ENCODE peak calls at places on chromosomes 2 and 18, in eight cellular contexts. O is SJSA1; E is stimulated activated naive B cell treated with anti-CD40 and anti-IgM and Interleukin-4, amounts not matched to agents 10 μg/mL and 1 μg/mL and 100 μg/mL, for 72 hours; M is HFFc6; B is ascending aorta; R is KBM-7; C is CD8-positive, alpha-beta memory T cell; D is NCI-H2107. S is an unnamed sample.

GRCh38 chr2:25586726-25587144 is 86.6 kb downstream of the DTNB start:
- DNase-seq in O (no peak), E (no peak), M (peak), B (no peak), R (no peak), C (no peak), D (no peak), S (no peak)

GRCh38 chr2:157838442-157839161 is 37.5 kb downstream of the ACVR1 start:
- DNase-seq in O (peak), E (peak), M (peak), B (no peak), R (peak), C (no peak), D (no peak), S (peak)

GRCh38 chr2:152344561-152345195 is 9.7 kb downstream of the FMNL2 start:
- DNase-seq in O (peak), E (no peak), M (no peak), B (no peak), R (no peak), C (no peak), D (no peak), S (no peak)

GRCh38 chr2:84223191-84223590 is 235.9 kb downstream of the SUCLG1 start:
- DNase-seq in O (peak), E (no peak), M (no peak), B (no peak), R (no peak), C (no peak), D (no peak), S (peak)

GRCh38 chr2:37020887-37021796 is 54.8 kb upstream of the STRN start:
- DNase-seq in O (no peak), E (no peak), M (no peak), B (no peak), R (no peak), C (no peak), D (no peak), S (no peak)

GRCh38 chr18:66575263-66575662 is 28.6 kb downstream of the CDH19 start:
- DNase-seq in O (no peak), E (no peak), M (no peak), B (no peak), R (no peak), C (no peak), D (no peak), S (no peak)

GRCh38 chr2:9782197-9782719 is 61.0 kb upstream of the TAF1B start:
- DNase-seq in O (no peak), E (no peak), M (no peak), B (no peak), R (no peak), C (peak), D (no peak), S (no peak)

GRCh38 chr2:133952896-133953295 is 301.0 kb upstream of the MGAT5 start:
- DNase-seq in O (no peak), E (no peak), M (no peak), B (no peak), R (no peak), C (no peak), D (no peak), S (no peak)

GRCh38 chr2:72923833-72924352 is 6.6 kb downstream of the EMX1 start:
- DNase-seq in O (no peak), E (no peak), M (no peak), B (no peak), R (no peak), C (no peak), D (no peak), S (peak)

GRCh38 chr2:26139269-26140183 is 33.4 kb upstream of the GAREM2 start:
- DNase-seq in O (no peak), E (no peak), M (no peak), B (no peak), R (no peak), C (no peak), D (no peak), S (no peak)

GRCh38 chr2:29753676-29754444 is 167.5 kb downstream of the ALK start:
- DNase-seq in O (no peak), E (no peak), M (peak), B (no peak), R (no peak), C (no peak), D (no peak), S (peak)

GRCh38 chr2:198715304-198715703 is 742.4 kb downstream of the SATB2 start:
- DNase-seq in O (no peak), E (no peak), M (no peak), B (no peak), R (no peak), C (no peak), D (peak), S (no peak)